ENCODE peak calls at places on chromosomes 7 and 10, in seven cellular contexts. One of them, this sample, is unnamed. For H3K4me1, the result is how much of the 10 kb centered on the place peaks cover.

GRCh38 chr7:74078461-74078860 is 5.1 kb upstream of the LIMK1 start:
- DNase-seq in IMR-90: no peak
- DNase-seq in naive thymus-derived CD4-positive, alpha-beta T cell: no peak
- DNase-seq in K562: no peak
- DNase-seq in body of pancreas: no peak
- DNase-seq in A549: no peak
- DNase-seq in neural progenitor cell: no peak
- DNase-seq in this sample: no peak

GRCh38 chr7:26307226-26307625 is 15.6 kb downstream of the SNX10 start:
- DNase-seq in IMR-90: peak
- DNase-seq in naive thymus-derived CD4-positive, alpha-beta T cell: no peak
- DNase-seq in A549: no peak
- DNase-seq in K562: peak
- DNase-seq in neural progenitor cell: no peak
- DNase-seq in body of pancreas: no peak
- DNase-seq in this sample: no peak

GRCh38 chr10:132193907-132194552 is 7.3 kb downstream of the DPYSL4 start:
- DNase-seq in naive thymus-derived CD4-positive, alpha-beta T cell: no peak
- DNase-seq in A549: no peak
- DNase-seq in K562: peak
- DNase-seq in body of pancreas: peak
- DNase-seq in neural progenitor cell: peak
- DNase-seq in IMR-90: no peak
- DNase-seq in this sample: no peak

GRCh38 chr7:81515009-81515408 is 254.8 kb downstream of the HGF start:
- DNase-seq in K562: no peak
- DNase-seq in body of pancreas: no peak
- DNase-seq in naive thymus-derived CD4-positive, alpha-beta T cell: no peak
- DNase-seq in neural progenitor cell: no peak
- DNase-seq in A549: no peak
- DNase-seq in IMR-90: peak
- DNase-seq in this sample: no peak

GRCh38 chr10:82813856-82814255 is 938.9 kb downstream of the NRG3 start:
- DNase-seq in body of pancreas: peak
- DNase-seq in A549: no peak
- DNase-seq in neural progenitor cell: no peak
- DNase-seq in K562: no peak
- DNase-seq in naive thymus-derived CD4-positive, alpha-beta T cell: no peak
- DNase-seq in IMR-90: no peak
- DNase-seq in this sample: no peak

GRCh38 chr7:48611993-48612392 is 312.4 kb upstream of the CDC14C start:
- DNase-seq in neural progenitor cell: no peak
- DNase-seq in A549: no peak
- DNase-seq in naive thymus-derived CD4-positive, alpha-beta T cell: no peak
- DNase-seq in body of pancreas: no peak
- DNase-seq in IMR-90: no peak
- DNase-seq in K562: no peak
- DNase-seq in this sample: no peak

GRCh38 chr7:101308245-101309085 is 13.1 kb downstream of the IFT22 start:
- DNase-seq in body of pancreas: peak
- DNase-seq in neural progenitor cell: peak
- DNase-seq in A549: peak
- DNase-seq in IMR-90: no peak
- DNase-seq in K562: peak
- DNase-seq in naive thymus-derived CD4-positive, alpha-beta T cell: no peak
- DNase-seq in this sample: no peak

GRCh38 chr7:79778786-79779382 is 325.4 kb upstream of the MAGI2 start:
- DNase-seq in naive thymus-derived CD4-positive, alpha-beta T cell: no peak
- DNase-seq in K562: no peak
- DNase-seq in neural progenitor cell: no peak
- DNase-seq in A549: no peak
- DNase-seq in body of pancreas: no peak
- DNase-seq in IMR-90: peak
- DNase-seq in this sample: no peak

GRCh38 chr10:43145313-43145712 is 7.1 kb downstream of the CSGALNACT2 start:
- DNase-seq in K562: no peak
- DNase-seq in IMR-90: no peak
- DNase-seq in naive thymus-derived CD4-positive, alpha-beta T cell: no peak
- DNase-seq in body of pancreas: no peak
- DNase-seq in A549: no peak
- DNase-seq in neural progenitor cell: no peak
- DNase-seq in this sample: no peak

GRCh38 chr10:51117794-51118193 is 43.5 kb downstream of the PRKG1 start:
- DNase-seq in neural progenitor cell: no peak
- DNase-seq in A549: no peak
- DNase-seq in body of pancreas: no peak
- DNase-seq in naive thymus-derived CD4-positive, alpha-beta T cell: no peak
- DNase-seq in K562: no peak
- DNase-seq in IMR-90: peak
- DNase-seq in this sample: no peak

GRCh38 chr7:70347880-70348279 is 749.6 kb downstream of the AUTS2 start:
- DNase-seq in neural progenitor cell: no peak
- DNase-seq in A549: no peak
- DNase-seq in body of pancreas: no peak
- DNase-seq in IMR-90: no peak
- DNase-seq in K562: no peak
- DNase-seq in naive thymus-derived CD4-positive, alpha-beta T cell: no peak
- DNase-seq in this sample: no peak

GRCh38 chr7:30853576-30853975 is 58.1 kb upstream of the AQP1 start:
- DNase-seq in body of pancreas: no peak
- DNase-seq in A549: no peak
- DNase-seq in K562: no peak
- DNase-seq in naive thymus-derived CD4-positive, alpha-beta T cell: no peak
- DNase-seq in neural progenitor cell: no peak
- DNase-seq in IMR-90: no peak
- DNase-seq in this sample: no peak

GRCh38 chr10:85459906-85460305 is 906.7 kb downstream of the GRID1 start:
- DNase-seq in K562: no peak
- DNase-seq in body of pancreas: no peak
- DNase-seq in neural progenitor cell: no peak
- DNase-seq in IMR-90: no peak
- DNase-seq in A549: no peak
- DNase-seq in naive thymus-derived CD4-positive, alpha-beta T cell: no peak
- DNase-seq in this sample: no peak

GRCh38 chr10:126315471-126316177 is 72.7 kb downstream of the ADAM12 start:
- DNase-seq in naive thymus-derived CD4-positive, alpha-beta T cell: no peak
- DNase-seq in IMR-90: peak
- DNase-seq in body of pancreas: no peak
- DNase-seq in K562: no peak
- DNase-seq in A549: no peak
- DNase-seq in neural progenitor cell: no peak
- DNase-seq in this sample: no peak

GRCh38 chr10:17122052-17122451 is 7.6 kb downstream of the CUBN start:
- DNase-seq in K562: no peak
- DNase-seq in naive thymus-derived CD4-positive, alpha-beta T cell: no peak
- DNase-seq in neural progenitor cell: no peak
- DNase-seq in body of pancreas: no peak
- DNase-seq in IMR-90: no peak
- DNase-seq in A549: no peak
- DNase-seq in this sample: no peak

GRCh38 chr10:77977975-77978759 is 51.1 kb downstream of the POLR3A start:
- DNase-seq in A549: no peak
- DNase-seq in K562: no peak
- DNase-seq in naive thymus-derived CD4-positive, alpha-beta T cell: no peak
- DNase-seq in neural progenitor cell: no peak
- DNase-seq in body of pancreas: no peak
- DNase-seq in IMR-90: no peak
- DNase-seq in this sample: no peak

GRCh38 chr7:108079291-108080057 is 50.7 kb downstream of the LAMB4 start:
- DNase-seq in IMR-90: peak
- DNase-seq in neural progenitor cell: no peak
- DNase-seq in body of pancreas: no peak
- DNase-seq in A549: no peak
- DNase-seq in naive thymus-derived CD4-positive, alpha-beta T cell: no peak
- DNase-seq in K562: peak
- DNase-seq in this sample: no peak

GRCh38 chr10:73926152-73926764 is 15.3 kb downstream of the PLAU start:
- DNase-seq in A549: no peak
- DNase-seq in neural progenitor cell: no peak
- DNase-seq in IMR-90: no peak
- DNase-seq in body of pancreas: no peak
- DNase-seq in K562: no peak
- DNase-seq in naive thymus-derived CD4-positive, alpha-beta T cell: no peak
- DNase-seq in this sample: no peak

GRCh38 chr7:68980011-68980410 is 618.3 kb upstream of the AUTS2 start:
- DNase-seq in neural progenitor cell: no peak
- DNase-seq in A549: no peak
- DNase-seq in body of pancreas: no peak
- DNase-seq in IMR-90: no peak
- DNase-seq in naive thymus-derived CD4-positive, alpha-beta T cell: no peak
- DNase-seq in K562: no peak
- DNase-seq in this sample: no peak

GRCh38 chr7:132544025-132544424 is 32.2 kb downstream of the PLXNA4 start:
- DNase-seq in IMR-90: no peak
- DNase-seq in body of pancreas: no peak
- DNase-seq in neural progenitor cell: no peak
- DNase-seq in naive thymus-derived CD4-positive, alpha-beta T cell: no peak
- DNase-seq in A549: no peak
- DNase-seq in K562: no peak
- DNase-seq in this sample: no peak

GRCh38 chr7:65454479-65454878 is 80.8 kb downstream of the ZNF92 start:
- DNase-seq in IMR-90: no peak
- DNase-seq in body of pancreas: no peak
- DNase-seq in neural progenitor cell: no peak
- DNase-seq in A549: no peak
- DNase-seq in K562: no peak
- DNase-seq in naive thymus-derived CD4-positive, alpha-beta T cell: no peak
- DNase-seq in this sample: no peak

GRCh38 chr7:16200591-16200990 is 220.7 kb downstream of the CRPPA start:
- DNase-seq in neural progenitor cell: no peak
- DNase-seq in body of pancreas: no peak
- DNase-seq in A549: no peak
- DNase-seq in naive thymus-derived CD4-positive, alpha-beta T cell: no peak
- DNase-seq in K562: no peak
- DNase-seq in IMR-90: no peak
- DNase-seq in this sample: no peak

GRCh38 chr10:86671419-86671818 is 3.1 kb downstream of the LDB3 start:
- DNase-seq in A549: no peak
- DNase-seq in neural progenitor cell: no peak
- DNase-seq in K562: no peak
- DNase-seq in body of pancreas: no peak
- DNase-seq in naive thymus-derived CD4-positive, alpha-beta T cell: no peak
- DNase-seq in IMR-90: no peak
- DNase-seq in this sample: no peak

GRCh38 chr7:96188623-96188991 is 133.3 kb downstream of the SLC25A13 start:
- DNase-seq in body of pancreas: no peak
- DNase-seq in K562: no peak
- DNase-seq in naive thymus-derived CD4-positive, alpha-beta T cell: no peak
- DNase-seq in A549: no peak
- DNase-seq in IMR-90: peak
- DNase-seq in neural progenitor cell: no peak
- DNase-seq in this sample: no peak

GRCh38 chr7:105664816-105665525 is 83.7 kb upstream of the EFCAB10 start:
- DNase-seq in IMR-90: peak
- DNase-seq in neural progenitor cell: peak
- DNase-seq in body of pancreas: peak
- DNase-seq in A549: peak
- DNase-seq in K562: peak
- DNase-seq in naive thymus-derived CD4-positive, alpha-beta T cell: no peak
- DNase-seq in this sample: no peak

GRCh38 chr7:94908204-94909022 is 1.0 kb downstream of the PPP1R9A start:
- DNase-seq in neural progenitor cell: peak
- DNase-seq in naive thymus-derived CD4-positive, alpha-beta T cell: no peak
- DNase-seq in body of pancreas: peak
- DNase-seq in A549: peak
- DNase-seq in IMR-90: no peak
- DNase-seq in K562: no peak
- DNase-seq in this sample: no peak
- H3K4me1 ChIP-seq in neural progenitor cell: under half
- H3K4me1 ChIP-seq in naive thymus-derived CD4-positive, alpha-beta T cell: under half
- H3K4me1 ChIP-seq in body of pancreas: under half
- H3K4me1 ChIP-seq in A549: under half
- H3K4me1 ChIP-seq in IMR-90: under half
- H3K4me1 ChIP-seq in K562: under half
- H3K4me1 ChIP-seq in this sample: under half

GRCh38 chr10:13806419-13806818 is 219.7 kb downstream of the PRPF18 start:
- DNase-seq in body of pancreas: no peak
- DNase-seq in A549: no peak
- DNase-seq in neural progenitor cell: no peak
- DNase-seq in IMR-90: no peak
- DNase-seq in K562: no peak
- DNase-seq in naive thymus-derived CD4-positive, alpha-beta T cell: no peak
- DNase-seq in this sample: no peak

GRCh38 chr10:13808556-13809391 is 222.0 kb downstream of the PRPF18 start:
- DNase-seq in A549: no peak
- DNase-seq in body of pancreas: no peak
- DNase-seq in IMR-90: peak
- DNase-seq in naive thymus-derived CD4-positive, alpha-beta T cell: no peak
- DNase-seq in neural progenitor cell: no peak
- DNase-seq in K562: no peak
- DNase-seq in this sample: no peak

GRCh38 chr10:13801156-13801906 is 214.6 kb downstream of the PRPF18 start:
- DNase-seq in IMR-90: no peak
- DNase-seq in A549: no peak
- DNase-seq in body of pancreas: no peak
- DNase-seq in neural progenitor cell: no peak
- DNase-seq in K562: no peak
- DNase-seq in naive thymus-derived CD4-positive, alpha-beta T cell: no peak
- DNase-seq in this sample: no peak

GRCh38 chr10:13801907-13802288 is 215.1 kb downstream of the PRPF18 start:
- DNase-seq in body of pancreas: no peak
- DNase-seq in K562: no peak
- DNase-seq in naive thymus-derived CD4-positive, alpha-beta T cell: no peak
- DNase-seq in neural progenitor cell: no peak
- DNase-seq in IMR-90: no peak
- DNase-seq in A549: no peak
- DNase-seq in this sample: no peak

GRCh38 chr10:13803566-13804554 is 217.1 kb downstream of the PRPF18 start:
- DNase-seq in neural progenitor cell: no peak
- DNase-seq in naive thymus-derived CD4-positive, alpha-beta T cell: no peak
- DNase-seq in A549: no peak
- DNase-seq in K562: no peak
- DNase-seq in IMR-90: peak
- DNase-seq in body of pancreas: no peak
- DNase-seq in this sample: no peak
- H3K4me3 ChIP-seq in neural progenitor cell: no peak
- H3K4me3 ChIP-seq in naive thymus-derived CD4-positive, alpha-beta T cell: no peak
- H3K4me3 ChIP-seq in A549: no peak
- H3K4me3 ChIP-seq in K562: no peak
- H3K4me3 ChIP-seq in IMR-90: no peak
- H3K4me3 ChIP-seq in body of pancreas: no peak
- H3K4me3 ChIP-seq in this sample: no peak

GRCh38 chr10:119286983-119287612 is 79.7 kb downstream of the GRK5 start:
- DNase-seq in A549: no peak
- DNase-seq in naive thymus-derived CD4-positive, alpha-beta T cell: no peak
- DNase-seq in neural progenitor cell: no peak
- DNase-seq in K562: no peak
- DNase-seq in IMR-90: no peak
- DNase-seq in body of pancreas: no peak
- DNase-seq in this sample: no peak
- H3K27ac ChIP-seq in A549: peak
- H3K27ac ChIP-seq in naive thymus-derived CD4-positive, alpha-beta T cell: no peak
- H3K27ac ChIP-seq in neural progenitor cell: no peak
- H3K27ac ChIP-seq in K562: no peak
- H3K27ac ChIP-seq in IMR-90: no peak
- H3K27ac ChIP-seq in body of pancreas: no peak
- H3K27ac ChIP-seq in this sample: peak

GRCh38 chr7:42928754-42929153 is 3.2 kb downstream of the PSMA2 start:
- DNase-seq in K562: no peak
- DNase-seq in IMR-90: no peak
- DNase-seq in naive thymus-derived CD4-positive, alpha-beta T cell: no peak
- DNase-seq in A549: no peak
- DNase-seq in neural progenitor cell: no peak
- DNase-seq in body of pancreas: no peak
- DNase-seq in this sample: no peak
- H3K4me1 ChIP-seq in K562: under half
- H3K4me1 ChIP-seq in IMR-90: under half
- H3K4me1 ChIP-seq in naive thymus-derived CD4-positive, alpha-beta T cell: under half
- H3K4me1 ChIP-seq in A549: under half
- H3K4me1 ChIP-seq in neural progenitor cell: under half
- H3K4me1 ChIP-seq in body of pancreas: under half
- H3K4me1 ChIP-seq in this sample: under half